ENCODE peak calls at places on chromosomes 12 and 14, in five cellular contexts. K is ovary, P is fibroblast of lung, W is heart right ventricle, X is Peyer's patch. H is an unnamed sample.

GRCh38 chr14:64705406-64706118 is 1.3 kb downstream of the PLEKHG3 start:
- DNase-seq in K (peak), P (no peak), W (no peak), X (peak), H (no peak)

GRCh38 chr12:6700646-6701051 is at the start of gene PIANP:
- DNase-seq in K (peak), P (peak), W (no peak), X (peak), H (no peak)

GRCh38 chr12:26465419-26466097 is 270.2 kb downstream of the SSPN start:
- DNase-seq in K (no peak), P (no peak), W (no peak), X (no peak), H (no peak)

GRCh38 chr12:133129368-133130037 is 571 bp downstream of the ZNF891 start:
- DNase-seq in K (no peak), P (peak), W (no peak), X (no peak), H (no peak)

GRCh38 chr12:117738233-117738632 is 230.6 kb downstream of the KSR2 start:
- DNase-seq in K (no peak), P (no peak), W (no peak), X (no peak), H (no peak)

GRCh38 chr12:131133015-131133905 is 179.6 kb downstream of the ADGRD1 start:
- DNase-seq in K (peak), P (no peak), W (no peak), X (no peak), H (peak)

GRCh38 chr14:34692348-34692747 is 22.0 kb downstream of the CFL2 start:
- DNase-seq in K (no peak), P (no peak), W (no peak), X (no peak), H (no peak)

GRCh38 chr12:112117685-112118084 is 7.7 kb upstream of the TRAFD1 start:
- DNase-seq in K (no peak), P (no peak), W (no peak), X (no peak), H (no peak)

GRCh38 chr12:84856156-84856900 is 56.3 kb downstream of the SLC6A15 start:
- DNase-seq in K (no peak), P (peak), W (no peak), X (no peak), H (no peak)

GRCh38 chr12:120093592-120094355 is 22.8 kb downstream of the RAB35 start:
- DNase-seq in K (no peak), P (no peak), W (no peak), X (no peak), H (no peak)

GRCh38 chr12:103833095-103833777 is 7.8 kb downstream of the NT5DC3 start:
- DNase-seq in K (no peak), P (peak), W (no peak), X (no peak), H (no peak)

GRCh38 chr12:57844725-57845477 is 1.6 kb downstream of the CTDSP2 start:
- DNase-seq in K (peak), P (peak), W (peak), X (peak), H (peak)

GRCh38 chr14:85788834-85789233 is 258.9 kb downstream of the FLRT2 start:
- DNase-seq in K (no peak), P (no peak), W (no peak), X (no peak), H (no peak)

GRCh38 chr12:101697930-101698781 is 716 bp downstream of the CHPT1 start:
- DNase-seq in K (peak), P (peak), W (peak), X (peak), H (peak)

GRCh38 chr12:93698307-93699092 is 21.3 kb downstream of the CRADD start:
- DNase-seq in K (no peak), P (peak), W (no peak), X (no peak), H (no peak)

GRCh38 chr14:87643005-87643404 is 350.0 kb downstream of the GALC start:
- DNase-seq in K (no peak), P (peak), W (no peak), X (no peak), H (peak)

GRCh38 chr14:53655080-53655785 is 301.4 kb downstream of the BMP4 start:
- DNase-seq in K (no peak), P (no peak), W (no peak), X (no peak), H (no peak)

GRCh38 chr12:89379839-89380467 is 27.7 kb upstream of the DUSP6 start:
- DNase-seq in K (no peak), P (no peak), W (no peak), X (no peak), H (no peak)

GRCh38 chr12:123506843-123507236 is 26.7 kb downstream of the RILPL1 start:
- DNase-seq in K (no peak), P (no peak), W (no peak), X (no peak), H (no peak)

GRCh38 chr12:22858849-22859569 is 234.0 kb downstream of the ETNK1 start:
- DNase-seq in K (no peak), P (peak), W (no peak), X (no peak), H (no peak)

GRCh38 chr14:92986254-92987147 is 63.6 kb downstream of the CHGA start:
- DNase-seq in K (peak), P (peak), W (peak), X (no peak), H (no peak)

GRCh38 chr14:106021832-106022231 is 495.4 kb downstream of the TMEM121 start:
- DNase-seq in K (no peak), P (no peak), W (no peak), X (no peak), H (no peak)

GRCh38 chr12:56271031-56271430 is 4.3 kb downstream of the COQ10A start:
- DNase-seq in K (no peak), P (peak), W (peak), X (no peak), H (no peak)

GRCh38 chr14:60561845-60562746 is 53.1 kb downstream of the SIX6 start:
- DNase-seq in K (peak), P (peak), W (peak), X (no peak), H (no peak)

GRCh38 chr14:91256661-91257060 is 12.2 kb upstream of the GPR68 start:
- DNase-seq in K (no peak), P (no peak), W (no peak), X (no peak), H (no peak)

GRCh38 chr12:50070314-50071060 is 13.1 kb downstream of the ASIC1 start:
- DNase-seq in K (peak), P (peak), W (peak), X (peak), H (peak)

GRCh38 chr12:46998811-46999368 is 80.5 kb upstream of the PCED1B start:
- DNase-seq in K (no peak), P (peak), W (no peak), X (no peak), H (no peak)

GRCh38 chr14:22379727-22380126 is 209.3 kb downstream of the DAD1 start:
- DNase-seq in K (no peak), P (peak), W (no peak), X (no peak), H (no peak)

GRCh38 chr12:64744422-64745258 is 14.6 kb downstream of the GNS start:
- DNase-seq in K (no peak), P (peak), W (no peak), X (no peak), H (no peak)

GRCh38 chr14:41488401-41488800 is 118.3 kb upstream of the LRFN5 start:
- DNase-seq in K (no peak), P (no peak), W (no peak), X (no peak), H (no peak)

GRCh38 chr14:89262041-89262440 is 155.0 kb downstream of the FOXN3 start:
- DNase-seq in K (no peak), P (no peak), W (no peak), X (no peak), H (no peak)

GRCh38 chr14:90658541-90658967 is 157.7 kb downstream of the TTC7B start:
- DNase-seq in K (no peak), P (peak), W (no peak), X (no peak), H (no peak)

GRCh38 chr12:12486661-12487240 is 75.9 kb downstream of the DUSP16 start:
- DNase-seq in K (no peak), P (no peak), W (no peak), X (no peak), H (no peak)

GRCh38 chr14:61219673-61220072 is 61.5 kb downstream of the TMEM30B start:
- DNase-seq in K (no peak), P (no peak), W (no peak), X (no peak), H (no peak)

GRCh38 chr12:108770963-108771362 is 39.6 kb upstream of the CORO1C start:
- DNase-seq in K (no peak), P (no peak), W (no peak), X (no peak), H (no peak)

GRCh38 chr12:108770269-108770829 is 39.0 kb upstream of the CORO1C start:
- DNase-seq in K (no peak), P (no peak), W (no peak), X (no peak), H (no peak)

GRCh38 chr12:108766294-108766693 is 35.0 kb upstream of the CORO1C start:
- DNase-seq in K (no peak), P (no peak), W (no peak), X (no peak), H (no peak)

GRCh38 chr12:108772247-108772646 is 40.9 kb upstream of the CORO1C start:
- DNase-seq in K (no peak), P (no peak), W (no peak), X (no peak), H (no peak)

GRCh38 chr12:108768591-108769500 is 37.5 kb upstream of the CORO1C start:
- DNase-seq in K (no peak), P (no peak), W (no peak), X (peak), H (no peak)
- TF ChIP-seq CTCF in K (no peak), P (no peak), W (no peak), X (peak), H (peak)

DNA sequence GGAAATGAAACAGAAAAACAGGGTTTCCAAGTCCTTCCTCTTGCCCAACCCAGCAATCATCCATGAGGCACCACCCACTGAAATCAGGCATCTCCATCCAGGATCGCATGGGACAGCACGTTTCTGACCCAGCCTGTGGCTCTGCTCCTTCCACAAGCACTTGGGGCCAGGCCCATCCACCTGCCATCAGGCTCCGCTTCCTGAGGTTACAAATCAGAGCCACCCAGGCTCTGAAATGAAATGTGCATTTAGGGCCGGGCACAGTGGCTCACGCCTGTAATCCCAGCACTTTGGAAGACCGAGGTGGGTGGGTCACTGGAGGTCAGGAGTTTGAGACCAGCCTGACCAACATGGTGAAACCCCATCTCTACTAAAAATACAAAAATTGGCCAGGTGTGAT is 717 bp upstream of the KRT78 start:
- DNase-seq in K (no peak), P (no peak), W (no peak), X (no peak), H (no peak)
- H3K27ac ChIP-seq in K (no peak), P (no peak), W (no peak), X (no peak), H (no peak)

GRCh38 chr12:76284816-76285750 is 63.1 kb downstream of the BBS10 start:
- DNase-seq in K (no peak), P (peak), W (no peak), X (no peak), H (no peak)
- TF ChIP-seq CTCF in K (no peak), P (peak), W (no peak), X (no peak), H (no peak)

GRCh38 chr12:129693731-129694130 is 210.1 kb downstream of the TMEM132D start:
- DNase-seq in K (no peak), P (peak), W (no peak), X (no peak), H (no peak)
- H3K27ac ChIP-seq in K (no peak), P (no peak), W (no peak), X (no peak), H (no peak)

DNA sequence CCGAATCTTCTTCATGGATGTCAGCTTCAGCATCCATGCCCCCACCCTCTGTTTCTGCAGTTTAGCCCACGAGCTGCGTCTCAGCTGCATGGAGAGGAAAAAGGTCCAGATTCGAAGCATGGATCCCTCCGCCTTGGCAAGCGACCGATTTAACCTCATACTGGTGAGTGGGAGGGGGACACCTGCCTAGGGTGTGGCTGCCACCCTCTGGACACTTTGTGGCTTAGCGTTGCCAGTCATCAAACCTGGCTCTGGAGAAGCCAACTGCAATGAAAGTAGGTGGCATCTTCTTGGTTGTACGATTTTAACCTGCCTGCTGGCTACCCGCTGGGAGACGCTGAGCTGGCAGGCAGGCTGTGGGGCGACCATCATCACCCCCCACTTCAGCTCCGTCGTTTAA is 16.7 kb downstream of the DCAF4 start:
- DNase-seq in K (no peak), P (no peak), W (no peak), X (no peak), H (no peak)
- TF ChIP-seq CTCF in K (no peak), P (no peak), W (no peak), X (no peak), H (no peak)

GRCh38 chr12:125142601-125143000 is 77.4 kb downstream of the AACS start:
- DNase-seq in K (no peak), P (no peak), W (no peak), X (no peak), H (no peak)
- H3K27ac ChIP-seq in K (no peak), P (no peak), W (peak), X (no peak), H (no peak)

H was measured in right atrium auricular region.